ENCODE peak calls at places on chromosomes 6 and 20, in ten cellular contexts. One of them, this sample, is unnamed.

GRCh38 chr6:112227411-112227810 is 27.0 kb downstream of the LAMA4 start:
- DNase-seq in SJCRH30: no peak
- DNase-seq in fibroblast of the aortic adventitia: no peak
- DNase-seq in activated T-cell treated with anti-CD3 and anti-CD28 coated beads for 1 hour: no peak
- DNase-seq in NCI-H2171: no peak
- DNase-seq in NCI-H226: no peak
- DNase-seq in naive thymus-derived CD8-positive, alpha-beta T cell: no peak
- DNase-seq in choroid plexus epithelial cell: no peak
- DNase-seq in natural killer cell: no peak
- DNase-seq in ecto neural progenitor cell: no peak
- DNase-seq in this sample: no peak

GRCh38 chr6:23983691-23984090 is 142.3 kb upstream of the NRSN1 start:
- DNase-seq in SJCRH30: no peak
- DNase-seq in natural killer cell: no peak
- DNase-seq in NCI-H226: no peak
- DNase-seq in activated T-cell treated with anti-CD3 and anti-CD28 coated beads for 1 hour: no peak
- DNase-seq in ecto neural progenitor cell: no peak
- DNase-seq in choroid plexus epithelial cell: no peak
- DNase-seq in fibroblast of the aortic adventitia: no peak
- DNase-seq in naive thymus-derived CD8-positive, alpha-beta T cell: no peak
- DNase-seq in NCI-H2171: no peak
- DNase-seq in this sample: no peak

GRCh38 chr6:158892266-158892665 is 73.1 kb upstream of the EZR start:
- DNase-seq in SJCRH30: no peak
- DNase-seq in NCI-H226: no peak
- DNase-seq in natural killer cell: no peak
- DNase-seq in fibroblast of the aortic adventitia: no peak
- DNase-seq in ecto neural progenitor cell: no peak
- DNase-seq in naive thymus-derived CD8-positive, alpha-beta T cell: no peak
- DNase-seq in choroid plexus epithelial cell: no peak
- DNase-seq in activated T-cell treated with anti-CD3 and anti-CD28 coated beads for 1 hour: no peak
- DNase-seq in NCI-H2171: no peak
- DNase-seq in this sample: no peak

GRCh38 chr6:5552243-5552642 is 290.9 kb downstream of the FARS2 start:
- DNase-seq in NCI-H2171: no peak
- DNase-seq in SJCRH30: no peak
- DNase-seq in ecto neural progenitor cell: no peak
- DNase-seq in natural killer cell: no peak
- DNase-seq in naive thymus-derived CD8-positive, alpha-beta T cell: no peak
- DNase-seq in NCI-H226: no peak
- DNase-seq in activated T-cell treated with anti-CD3 and anti-CD28 coated beads for 1 hour: no peak
- DNase-seq in fibroblast of the aortic adventitia: peak
- DNase-seq in choroid plexus epithelial cell: no peak
- DNase-seq in this sample: no peak

GRCh38 chr20:58064411-58065010 is 163.9 kb downstream of the ANKRD60 start:
- DNase-seq in naive thymus-derived CD8-positive, alpha-beta T cell: no peak
- DNase-seq in ecto neural progenitor cell: peak
- DNase-seq in NCI-H226: no peak
- DNase-seq in activated T-cell treated with anti-CD3 and anti-CD28 coated beads for 1 hour: no peak
- DNase-seq in SJCRH30: no peak
- DNase-seq in NCI-H2171: no peak
- DNase-seq in natural killer cell: no peak
- DNase-seq in fibroblast of the aortic adventitia: no peak
- DNase-seq in choroid plexus epithelial cell: no peak
- DNase-seq in this sample: no peak

GRCh38 chr6:44074383-44075136 is 52.7 kb downstream of the MRPL14 start:
- DNase-seq in natural killer cell: peak
- DNase-seq in choroid plexus epithelial cell: peak
- DNase-seq in NCI-H226: peak
- DNase-seq in naive thymus-derived CD8-positive, alpha-beta T cell: peak
- DNase-seq in activated T-cell treated with anti-CD3 and anti-CD28 coated beads for 1 hour: peak
- DNase-seq in ecto neural progenitor cell: peak
- DNase-seq in SJCRH30: peak
- DNase-seq in NCI-H2171: no peak
- DNase-seq in fibroblast of the aortic adventitia: peak
- DNase-seq in this sample: peak

GRCh38 chr6:40999498-41000070 is 39.4 kb downstream of the UNC5CL start:
- DNase-seq in activated T-cell treated with anti-CD3 and anti-CD28 coated beads for 1 hour: no peak
- DNase-seq in natural killer cell: no peak
- DNase-seq in naive thymus-derived CD8-positive, alpha-beta T cell: no peak
- DNase-seq in NCI-H226: no peak
- DNase-seq in SJCRH30: peak
- DNase-seq in ecto neural progenitor cell: peak
- DNase-seq in choroid plexus epithelial cell: peak
- DNase-seq in NCI-H2171: no peak
- DNase-seq in fibroblast of the aortic adventitia: peak
- DNase-seq in this sample: no peak

GRCh38 chr6:150751296-150751695 is 114.2 kb upstream of the MTHFD1L start:
- DNase-seq in naive thymus-derived CD8-positive, alpha-beta T cell: no peak
- DNase-seq in NCI-H226: peak
- DNase-seq in ecto neural progenitor cell: no peak
- DNase-seq in choroid plexus epithelial cell: no peak
- DNase-seq in NCI-H2171: no peak
- DNase-seq in natural killer cell: no peak
- DNase-seq in fibroblast of the aortic adventitia: peak
- DNase-seq in SJCRH30: no peak
- DNase-seq in activated T-cell treated with anti-CD3 and anti-CD28 coated beads for 1 hour: no peak
- DNase-seq in this sample: peak

GRCh38 chr6:156887623-156888269 is 110.6 kb downstream of the ARID1B start:
- DNase-seq in NCI-H2171: no peak
- DNase-seq in NCI-H226: no peak
- DNase-seq in ecto neural progenitor cell: no peak
- DNase-seq in activated T-cell treated with anti-CD3 and anti-CD28 coated beads for 1 hour: no peak
- DNase-seq in choroid plexus epithelial cell: no peak
- DNase-seq in natural killer cell: no peak
- DNase-seq in fibroblast of the aortic adventitia: peak
- DNase-seq in naive thymus-derived CD8-positive, alpha-beta T cell: no peak
- DNase-seq in SJCRH30: no peak
- DNase-seq in this sample: no peak

GRCh38 chr20:25238319-25239037 is 9.4 kb upstream of the PYGB start:
- DNase-seq in SJCRH30: peak
- DNase-seq in natural killer cell: no peak
- DNase-seq in choroid plexus epithelial cell: peak
- DNase-seq in fibroblast of the aortic adventitia: peak
- DNase-seq in NCI-H226: no peak
- DNase-seq in activated T-cell treated with anti-CD3 and anti-CD28 coated beads for 1 hour: no peak
- DNase-seq in NCI-H2171: no peak
- DNase-seq in naive thymus-derived CD8-positive, alpha-beta T cell: no peak
- DNase-seq in ecto neural progenitor cell: no peak
- DNase-seq in this sample: peak

GRCh38 chr6:52335576-52335975 is 26.4 kb upstream of the PAQR8 start:
- DNase-seq in choroid plexus epithelial cell: no peak
- DNase-seq in NCI-H226: no peak
- DNase-seq in NCI-H2171: no peak
- DNase-seq in fibroblast of the aortic adventitia: no peak
- DNase-seq in ecto neural progenitor cell: no peak
- DNase-seq in natural killer cell: no peak
- DNase-seq in activated T-cell treated with anti-CD3 and anti-CD28 coated beads for 1 hour: no peak
- DNase-seq in SJCRH30: no peak
- DNase-seq in naive thymus-derived CD8-positive, alpha-beta T cell: no peak
- DNase-seq in this sample: no peak

GRCh38 chr6:17012421-17013225 is 89.2 kb upstream of the STMND1 start:
- DNase-seq in NCI-H226: no peak
- DNase-seq in fibroblast of the aortic adventitia: peak
- DNase-seq in naive thymus-derived CD8-positive, alpha-beta T cell: no peak
- DNase-seq in SJCRH30: peak
- DNase-seq in ecto neural progenitor cell: peak
- DNase-seq in natural killer cell: no peak
- DNase-seq in NCI-H2171: no peak
- DNase-seq in choroid plexus epithelial cell: peak
- DNase-seq in activated T-cell treated with anti-CD3 and anti-CD28 coated beads for 1 hour: no peak
- DNase-seq in this sample: peak

GRCh38 chr20:50172347-50173013 is 18.1 kb upstream of the CEBPB start:
- DNase-seq in ecto neural progenitor cell: peak
- DNase-seq in activated T-cell treated with anti-CD3 and anti-CD28 coated beads for 1 hour: no peak
- DNase-seq in natural killer cell: no peak
- DNase-seq in choroid plexus epithelial cell: peak
- DNase-seq in fibroblast of the aortic adventitia: peak
- DNase-seq in SJCRH30: peak
- DNase-seq in NCI-H2171: no peak
- DNase-seq in naive thymus-derived CD8-positive, alpha-beta T cell: no peak
- DNase-seq in NCI-H226: peak
- DNase-seq in this sample: peak

This sample was measured in brain microvascular endothelial cell.